ENCODE peak calls at places on chromosomes 11 and 22, in four cellular contexts. S is adrenal gland, R is tibial nerve, A is cardiac muscle cell. B is an unnamed sample. For H3K4me1 and H3K9me3, the result is how much of the 10 kb centered on the place peaks cover.

GRCh38 chr11:9802291-9802861 is 138.5 kb downstream of the SWAP70 start:
- DNase-seq in S (no peak), R (peak), A (peak), B (no peak)

GRCh38 chr11:61688368-61689163 is 8.4 kb downstream of the DAGLA start:
- DNase-seq in S (no peak), R (peak), A (peak), B (peak)

GRCh38 chr11:2210366-2211112 is 38.9 kb upstream of the TH start:
- DNase-seq in S (peak), R (no peak), A (no peak), B (no peak)

GRCh38 chr11:116773203-116774112 is 671 bp upstream of the BUD13 start:
- DNase-seq in S (no peak), R (peak), A (no peak), B (no peak)

GRCh38 chr11:65420506-65421203 is 1.9 kb upstream of the NEAT1 start:
- DNase-seq in S (peak), R (no peak), A (no peak), B (peak)

GRCh38 chr11:68855205-68855978 is 13.7 kb upstream of the CPT1A start:
- DNase-seq in S (peak), R (no peak), A (peak), B (peak)

GRCh38 chr11:72738199-72739141 is 13.7 kb downstream of the ARAP1 start:
- DNase-seq in S (no peak), R (peak), A (no peak), B (peak)

GRCh38 chr11:46308632-46309419 is 31.4 kb downstream of the CREB3L1 start:
- DNase-seq in S (peak), R (peak), A (peak), B (peak)

GRCh38 chr22:29825578-29825977 is 12.5 kb downstream of the ASCC2 start:
- DNase-seq in S (no peak), R (no peak), A (no peak), B (no peak)

GRCh38 chr11:9574806-9575530 is 1.5 kb downstream of the WEE1 start:
- DNase-seq in S (peak), R (peak), A (peak), B (peak)

GRCh38 chr11:94000641-94001040 is 20.5 kb upstream of the HEPHL1 start:
- DNase-seq in S (no peak), R (no peak), A (no peak), B (no peak)

GRCh38 chr22:48794906-48795305 is 1032.8 kb downstream of the BRD1 start:
- DNase-seq in S (no peak), R (no peak), A (no peak), B (no peak)

GRCh38 chr22:30348837-30349236 is 7.9 kb downstream of the SF3A1 start:
- DNase-seq in S (no peak), R (no peak), A (no peak), B (no peak)

GRCh38 chr11:114762437-114762836 is 84.1 kb downstream of the NXPE2 start:
- DNase-seq in S (peak), R (peak), A (peak), B (peak)

GRCh38 chr11:34215806-34216453 is 110.5 kb downstream of the NAT10 start:
- DNase-seq in S (no peak), R (no peak), A (no peak), B (no peak)

GRCh38 chr11:34209809-34210208 is 104.4 kb downstream of the NAT10 start:
- DNase-seq in S (no peak), R (no peak), A (no peak), B (no peak)

GRCh38 chr11:34214961-34215805 is 109.8 kb downstream of the NAT10 start:
- DNase-seq in S (peak), R (no peak), A (no peak), B (no peak)

GRCh38 chr11:34218067-34218466 is 112.6 kb downstream of the NAT10 start:
- DNase-seq in S (no peak), R (no peak), A (no peak), B (no peak)

DNA sequence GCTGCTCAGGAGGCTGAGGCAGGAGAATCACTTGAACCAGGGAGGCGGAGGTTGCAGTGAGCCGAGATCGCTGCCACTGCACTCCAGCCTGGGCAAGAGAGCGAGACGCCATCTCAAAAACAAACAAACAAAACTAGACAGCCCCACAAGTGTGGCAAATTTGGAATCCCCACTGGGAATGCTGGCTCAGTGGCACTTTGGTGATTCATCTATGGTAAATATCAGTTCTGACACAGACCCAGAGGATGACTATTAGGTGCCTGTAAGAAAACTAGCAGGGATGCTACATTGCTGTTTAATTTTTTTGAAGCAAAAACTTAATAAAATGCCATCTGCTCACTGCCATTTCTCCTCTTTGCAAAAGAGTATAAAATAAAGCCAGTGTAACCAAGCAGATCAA is 107.9 kb downstream of the NAT10 start:
- DNase-seq in S (no peak), R (no peak), A (no peak), B (no peak)
- H3K4me1 ChIP-seq in S (under half), R (under half), A (under half), B (under half)

GRCh38 chr11:48242501-48242900 is 2.4 kb upstream of the OR4X2 start:
- DNase-seq in S (no peak), R (no peak), A (no peak), B (no peak)

DNA sequence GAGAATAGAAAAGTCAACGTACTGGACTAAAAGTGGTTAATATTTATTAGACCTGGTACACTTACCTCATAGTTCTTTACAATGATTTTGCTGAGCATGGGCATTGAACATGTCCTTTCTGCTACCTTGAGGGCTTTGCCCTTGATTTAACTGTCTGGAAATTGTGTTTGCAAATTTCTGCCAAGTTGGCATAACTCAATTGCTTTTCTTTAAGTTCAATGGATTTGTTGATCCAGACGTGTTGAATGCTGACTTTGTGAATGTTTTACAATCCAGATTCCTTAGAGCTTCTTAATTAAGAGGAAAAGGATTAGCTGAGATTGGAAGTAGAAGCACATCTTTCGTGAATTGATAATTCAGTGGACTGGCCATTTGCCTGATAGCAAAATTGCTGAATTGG is 7.2 kb upstream of the OR4X2 start:
- DNase-seq in S (no peak), R (no peak), A (no peak), B (no peak)
- H3K9me3 ChIP-seq in S (under half), R (under half), A (under half), B (under half)

GRCh38 chr11:44110231-44110679 is 14.8 kb downstream of the EXT2 start:
- DNase-seq in S (peak), R (peak), A (peak), B (peak)

GRCh38 chr11:44116433-44116832 is 21.0 kb downstream of the EXT2 start:
- DNase-seq in S (no peak), R (no peak), A (peak), B (no peak)

GRCh38 chr11:44112083-44112865 is 16.8 kb downstream of the EXT2 start:
- DNase-seq in S (peak), R (no peak), A (peak), B (peak)

GRCh38 chr11:44113018-44113417 is 17.5 kb downstream of the EXT2 start:
- DNase-seq in S (no peak), R (no peak), A (no peak), B (no peak)

DNA sequence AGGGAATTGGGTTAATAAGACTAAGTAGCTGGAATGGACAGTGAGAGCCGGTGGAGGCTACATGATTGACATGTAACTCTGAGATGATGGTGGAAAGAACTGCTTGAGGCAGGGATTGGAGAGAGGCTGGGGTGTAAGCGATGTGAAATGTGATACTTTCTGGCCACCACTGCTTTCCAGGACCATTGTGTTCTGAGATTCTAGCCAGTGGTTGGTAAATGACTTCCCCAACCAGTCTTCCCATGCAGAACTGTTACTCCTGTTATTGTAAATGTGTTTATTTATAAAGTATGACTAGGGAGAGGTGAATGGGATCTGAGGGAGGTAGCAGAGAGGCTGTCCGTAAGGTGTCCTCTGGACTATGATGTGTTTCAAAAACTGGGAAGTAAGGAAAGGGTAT is 18.1 kb downstream of the EXT2 start:
- DNase-seq in S (no peak), R (no peak), A (no peak), B (no peak)
- H3K4me1 ChIP-seq in S (under half), R (under half), A (under half), B (under half)

GRCh38 chr11:134464981-134465730 is 53.1 kb upstream of the B3GAT1 start:
- DNase-seq in S (no peak), R (no peak), A (no peak), B (no peak)
- H3K9me3 ChIP-seq in S (under half), R (under half), A (under half), B (under half)

DNA sequence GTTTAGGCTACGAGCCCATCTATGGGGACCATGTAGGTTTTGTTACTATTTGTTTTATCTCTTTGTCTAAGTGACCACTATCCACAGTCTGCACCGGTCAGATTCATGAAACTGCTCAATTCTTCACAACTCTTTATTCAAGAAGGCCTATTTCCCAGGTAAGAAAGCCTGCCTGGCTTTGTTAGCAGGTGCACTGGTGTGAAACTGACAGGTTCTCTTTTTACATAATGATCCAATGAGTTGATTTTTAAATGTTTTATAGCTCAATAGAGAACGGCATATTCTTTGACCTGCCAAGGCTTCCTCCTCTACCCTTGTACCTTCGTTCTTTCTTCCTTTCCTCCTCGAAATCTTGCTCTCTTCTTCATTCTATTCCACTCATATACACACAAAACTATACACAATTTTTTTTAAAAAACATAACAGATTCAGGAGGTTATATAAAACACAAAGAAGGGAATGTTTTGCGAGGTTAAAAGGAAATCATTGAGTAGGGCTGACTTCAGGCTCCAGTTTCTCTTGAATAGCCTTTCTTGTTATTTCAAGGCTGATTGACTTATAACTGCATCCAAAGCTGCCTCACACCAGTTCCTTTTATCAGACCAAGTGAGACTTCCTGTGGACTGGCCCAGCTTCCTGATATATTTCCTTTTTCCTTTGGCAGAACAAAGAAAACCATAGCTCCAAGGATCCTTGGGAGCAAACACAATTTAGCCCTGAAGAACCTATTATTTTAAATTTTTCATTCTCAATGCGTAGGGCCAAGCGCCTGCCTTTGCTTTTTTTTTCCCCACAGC is 11.4 kb downstream of the FLI1 start:
- DNase-seq in S (no peak), R (no peak), A (no peak), B (no peak)
- H3K4me1 ChIP-seq in S (under half), R (under half), A (under half), B (under half)